ENCODE peak calls at places on chromosomes 2 and 18, in seven cellular contexts. H, P, I, U, V, B and A are unnamed samples.

GRCh38 chr2:72971036-72971435 is 53.7 kb downstream of the EMX1 start:
- DNase-seq in H (no peak), U (no peak), V (no peak), I (no peak), P (no peak), B (no peak), A (no peak)

GRCh38 chr2:24730481-24730880 is 62.7 kb downstream of the PTRHD1 start:
- DNase-seq in U (peak; percentile 12), B (no peak), H (no peak), V (no peak), P (peak; percentile 39), I (no peak), A (peak; percentile 54)

GRCh38 chr18:57737661-57738060 is 65.5 kb downstream of the ATP8B1 start:
- DNase-seq in V (peak; percentile 58), B (peak; percentile 83), I (peak; percentile 49), P (peak; percentile 97), U (peak; percentile 97), H (peak; percentile 89), A (peak; percentile 99)

GRCh38 chr2:231387904-231388724 is 7.4 kb upstream of the B3GNT7 start:
- DNase-seq in H (peak; percentile 78), B (peak; percentile 76), U (no peak), V (peak; percentile 93), P (peak; percentile 56), I (peak; percentile 64), A (peak; percentile 33)

GRCh38 chr18:49728542-49728941 is 84.8 kb downstream of the ACAA2 start:
- DNase-seq in U (peak; percentile 43), B (no peak), P (peak; percentile 60), H (peak; percentile 30), V (peak; percentile 54), I (no peak), A (peak; percentile 62)

GRCh38 chr2:173037245-173038106 is 38.2 kb upstream of the MAP3K20 start:
- DNase-seq in U (no peak), H (no peak), V (no peak), B (peak; percentile 47), I (peak; percentile 44), P (peak; percentile 36), A (peak; percentile 68)

GRCh38 chr2:47727956-47728355 is 55.0 kb upstream of the MSH6 start:
- DNase-seq in V (no peak), H (no peak), P (no peak), B (no peak), U (no peak), I (no peak), A (no peak)

GRCh38 chr2:42653039-42653438 is 84.6 kb downstream of the MTA3 start:
- DNase-seq in I (no peak), H (no peak), B (no peak), P (no peak), U (no peak), V (no peak), A (no peak)

GRCh38 chr2:210599476-210599875 is 43.1 kb downstream of the CPS1 start:
- DNase-seq in U (no peak), I (no peak), V (no peak), H (no peak), B (no peak), P (no peak), A (no peak)

GRCh38 chr2:71685073-71685848 is 231.9 kb downstream of the DYSF start:
- DNase-seq in V (peak; percentile 69), U (no peak), P (no peak), I (no peak), B (no peak), H (no peak), A (no peak)

GRCh38 chr2:109066501-109066900 is 62.5 kb upstream of the SH3RF3 start:
- DNase-seq in H (no peak), P (no peak), I (no peak), U (no peak), V (no peak), B (no peak), A (no peak)

GRCh38 chr2:96802281-96802595 is 13.8 kb upstream of the CNNM3 start:
- DNase-seq in U (no peak), H (no peak), V (no peak), I (no peak), P (no peak), B (no peak), A (no peak)

GRCh38 chr2:120666433-120666832 is 69.2 kb upstream of the GLI2 start:
- DNase-seq in V (no peak), U (no peak), I (no peak), B (no peak), H (no peak), P (no peak), A (no peak)

GRCh38 chr2:36184848-36185247 is 170.7 kb upstream of the CRIM1 start:
- DNase-seq in V (no peak), U (no peak), I (no peak), H (no peak), P (no peak), B (no peak), A (no peak)

GRCh38 chr2:226665306-226665831 is 134.3 kb downstream of the IRS1 start:
- DNase-seq in U (no peak), B (no peak), I (no peak), V (no peak), P (no peak), H (no peak), A (no peak)

GRCh38 chr2:88452151-88452851 is at the start of gene FOXI3:
- DNase-seq in V (no peak), H (no peak), U (no peak), B (no peak), P (no peak), I (no peak), A (no peak)

DNA sequence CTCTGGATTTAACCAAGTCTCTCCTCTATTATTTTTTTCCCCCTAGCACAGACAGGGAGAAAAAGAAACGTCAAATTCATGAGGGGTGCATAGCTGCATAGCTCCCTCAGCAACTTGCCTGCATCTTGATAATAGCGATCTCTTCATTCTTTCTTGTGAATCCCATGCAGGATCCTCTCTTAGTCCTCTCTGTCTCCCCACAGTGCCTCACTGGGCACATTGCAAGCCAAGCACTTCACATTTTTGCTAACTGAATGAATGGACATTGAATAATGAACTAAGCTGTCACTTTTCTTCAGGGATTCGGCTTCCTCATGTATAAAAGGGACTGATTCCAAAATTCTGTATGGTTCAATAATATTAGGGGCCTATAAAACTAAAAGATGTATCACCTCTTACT is 2.9 kb upstream of the EPB41L3 start:
- DNase-seq in P (peak; percentile 74), H (peak; percentile 72), U (peak; percentile 3), B (no peak), I (no peak), V (peak; percentile 47), A (peak; percentile 92)
- TF ChIP-seq CTCF in P (peak; percentile 83), H (peak; percentile 87), U (no peak), B (no peak), I (peak; percentile 48), V (peak; percentile 45), A (peak; percentile 96)

GRCh38 chr2:131682122-131682944 is 154.6 kb downstream of the CCDC74A start:
- DNase-seq in V (peak; percentile 90), B (peak; percentile 86), U (peak; percentile 76), P (peak; percentile 89), I (peak; percentile 79), H (peak; percentile 92), A (peak; percentile 89)
- TF ChIP-seq CTCF in V (peak; percentile 29), B (no peak), U (peak; percentile 59), P (peak; percentile 35), I (no peak), H (peak; percentile 48), A (peak; percentile 43)

GRCh38 chr2:15747698-15748471 is 156.2 kb downstream of the DDX1 start:
- DNase-seq in B (no peak), V (no peak), H (no peak), P (no peak), U (no peak), I (no peak), A (no peak)

GRCh38 chr2:15750433-15750814 is 158.8 kb downstream of the DDX1 start:
- DNase-seq in H (no peak), I (no peak), B (no peak), P (no peak), V (no peak), U (no peak), A (no peak)

GRCh38 chr2:15749460-15750432 is 158.1 kb downstream of the DDX1 start:
- DNase-seq in B (peak; percentile 46), V (no peak), I (no peak), H (no peak), P (no peak), U (no peak), A (no peak)

GRCh38 chr2:15747172-15747550 is 155.5 kb downstream of the DDX1 start:
- DNase-seq in P (no peak), I (no peak), V (no peak), U (no peak), B (no peak), H (no peak), A (no peak)

GRCh38 chr2:15748736-15749323 is 157.2 kb downstream of the DDX1 start:
- DNase-seq in H (no peak), U (peak; percentile 28), B (no peak), V (no peak), P (no peak), I (no peak), A (peak; percentile 51)
- TF ChIP-seq CTCF in H (peak; percentile 28), U (peak; percentile 60), B (no peak), V (no peak), P (peak; percentile 30), I (peak; percentile 47), A (peak; percentile 58)

DNA sequence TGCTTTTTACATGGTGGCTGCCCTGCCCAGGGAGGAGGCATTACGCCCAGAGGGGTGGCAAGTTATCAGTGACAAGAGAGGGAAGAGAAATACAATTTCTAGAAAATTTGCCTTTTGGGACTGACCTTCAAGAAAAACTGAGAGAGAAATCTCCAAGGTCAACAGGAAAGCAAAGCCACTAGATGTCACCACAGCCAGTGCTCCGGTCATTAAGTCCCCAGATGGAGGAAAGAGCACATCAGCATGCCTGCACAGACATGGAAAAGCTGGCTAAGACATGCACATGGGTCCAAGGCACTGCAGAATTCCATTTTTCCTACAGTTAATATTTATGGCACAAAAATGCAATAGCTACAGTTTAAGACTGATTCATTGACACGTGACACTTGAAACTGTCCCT is 21.0 kb downstream of the FHL2 start:
- DNase-seq in V (no peak), B (peak; percentile 26), H (no peak), U (no peak), P (no peak), I (no peak), A (no peak)
- TF ChIP-seq CTCF in V (no peak), B (no peak), H (no peak), U (no peak), P (no peak), I (peak; percentile 29), A (no peak)

GRCh38 chr2:45874324-45874723 is 222.8 kb downstream of the PRKCE start:
- DNase-seq in H (no peak), I (peak; percentile 76), P (no peak), B (peak; percentile 83), U (no peak), V (peak; percentile 59), A (no peak)
- TF ChIP-seq CTCF in H (no peak), I (no peak), P (no peak), B (no peak), U (no peak), V (no peak), A (no peak)

GRCh38 chr2:125227843-125228392 is 1202.8 kb downstream of the CNTNAP5 start:
- DNase-seq in B (no peak), P (no peak), V (no peak), I (no peak), U (peak; percentile 11), H (no peak), A (peak; percentile 0)
- TF ChIP-seq CTCF in B (no peak), P (peak; percentile 23), V (no peak), I (no peak), U (no peak), H (no peak), A (no peak)